ENCODE peak calls at places on chromosome X, in five cellular contexts. One of them, this sample, is unnamed.

GRCh38 chrX:68196939-68197791 is 236.1 kb downstream of the OPHN1 start:
- DNase-seq in HFF-Myc: no peak
- DNase-seq in mucosa of descending colon: no peak
- DNase-seq in fibroblast of the aortic adventitia: peak
- DNase-seq in endothelial cell: peak
- DNase-seq in this sample: no peak

GRCh38 chrX:13938053-13938765 is 91.5 kb downstream of the GEMIN8 start:
- DNase-seq in mucosa of descending colon: peak
- DNase-seq in HFF-Myc: no peak
- DNase-seq in endothelial cell: peak
- DNase-seq in fibroblast of the aortic adventitia: no peak
- DNase-seq in this sample: no peak

GRCh38 chrX:129525162-129525561 is 1.9 kb upstream of the SMARCA1 start:
- DNase-seq in HFF-Myc: no peak
- DNase-seq in mucosa of descending colon: no peak
- DNase-seq in endothelial cell: no peak
- DNase-seq in fibroblast of the aortic adventitia: no peak
- DNase-seq in this sample: no peak

GRCh38 chrX:69162466-69162865 is 2.8 kb downstream of the PJA1 start:
- DNase-seq in fibroblast of the aortic adventitia: no peak
- DNase-seq in mucosa of descending colon: no peak
- DNase-seq in endothelial cell: no peak
- DNase-seq in HFF-Myc: no peak
- DNase-seq in this sample: no peak

GRCh38 chrX:19627533-19627932 is 112.2 kb upstream of the MAP3K15 start:
- DNase-seq in endothelial cell: no peak
- DNase-seq in fibroblast of the aortic adventitia: peak
- DNase-seq in HFF-Myc: no peak
- DNase-seq in mucosa of descending colon: no peak
- DNase-seq in this sample: no peak

GRCh38 chrX:2391869-2392606 is 108.7 kb downstream of the DHRSX start:
- DNase-seq in endothelial cell: no peak
- DNase-seq in fibroblast of the aortic adventitia: peak
- DNase-seq in HFF-Myc: peak
- DNase-seq in mucosa of descending colon: no peak
- DNase-seq in this sample: no peak

GRCh38 chrX:141201962-141202361 is 25.0 kb upstream of the LDOC1 start:
- DNase-seq in HFF-Myc: no peak
- DNase-seq in fibroblast of the aortic adventitia: no peak
- DNase-seq in mucosa of descending colon: no peak
- DNase-seq in endothelial cell: no peak
- DNase-seq in this sample: no peak

GRCh38 chrX:663841-664240 is 33.2 kb downstream of the SHOX start:
- DNase-seq in mucosa of descending colon: no peak
- DNase-seq in HFF-Myc: no peak
- DNase-seq in fibroblast of the aortic adventitia: no peak
- DNase-seq in endothelial cell: no peak
- DNase-seq in this sample: no peak

GRCh38 chrX:23333842-23334535 is 660 bp upstream of the PTCHD1 start:
- DNase-seq in HFF-Myc: no peak
- DNase-seq in fibroblast of the aortic adventitia: no peak
- DNase-seq in mucosa of descending colon: no peak
- DNase-seq in endothelial cell: peak
- DNase-seq in this sample: no peak

GRCh38 chrX:68916891-68917290 is 88.1 kb downstream of the EFNB1 start:
- DNase-seq in HFF-Myc: no peak
- DNase-seq in mucosa of descending colon: no peak
- DNase-seq in endothelial cell: no peak
- DNase-seq in fibroblast of the aortic adventitia: no peak
- DNase-seq in this sample: no peak

GRCh38 chrX:65712005-65712861 is 44.8 kb downstream of the MSN start:
- DNase-seq in mucosa of descending colon: no peak
- DNase-seq in fibroblast of the aortic adventitia: no peak
- DNase-seq in endothelial cell: no peak
- DNase-seq in HFF-Myc: no peak
- DNase-seq in this sample: no peak

GRCh38 chrX:130055103-130055502 is 55.2 kb downstream of the ELF4 start:
- DNase-seq in endothelial cell: no peak
- DNase-seq in HFF-Myc: no peak
- DNase-seq in fibroblast of the aortic adventitia: peak
- DNase-seq in mucosa of descending colon: no peak
- DNase-seq in this sample: no peak

GRCh38 chrX:154056739-154057367 is 37.2 kb upstream of the IRAK1 start:
- DNase-seq in fibroblast of the aortic adventitia: no peak
- DNase-seq in mucosa of descending colon: no peak
- DNase-seq in endothelial cell: no peak
- DNase-seq in HFF-Myc: no peak
- DNase-seq in this sample: peak

GRCh38 chrX:10533686-10534365 is 86.6 kb downstream of the MID1 start:
- DNase-seq in endothelial cell: no peak
- DNase-seq in HFF-Myc: no peak
- DNase-seq in fibroblast of the aortic adventitia: no peak
- DNase-seq in mucosa of descending colon: no peak
- DNase-seq in this sample: no peak

GRCh38 chrX:69740317-69740716 is 124.4 kb downstream of the EDA start:
- DNase-seq in endothelial cell: no peak
- DNase-seq in mucosa of descending colon: no peak
- DNase-seq in fibroblast of the aortic adventitia: no peak
- DNase-seq in HFF-Myc: no peak
- DNase-seq in this sample: no peak

GRCh38 chrX:151870603-151871002 is 42.1 kb upstream of the MAGEA4 start:
- DNase-seq in HFF-Myc: peak
- DNase-seq in mucosa of descending colon: no peak
- DNase-seq in fibroblast of the aortic adventitia: peak
- DNase-seq in endothelial cell: no peak
- DNase-seq in this sample: no peak

GRCh38 chrX:41553688-41554087 is 106.5 kb downstream of the NYX start:
- DNase-seq in fibroblast of the aortic adventitia: peak
- DNase-seq in HFF-Myc: no peak
- DNase-seq in endothelial cell: no peak
- DNase-seq in mucosa of descending colon: no peak
- DNase-seq in this sample: no peak

GRCh38 chrX:144335402-144335801 is 451.5 kb downstream of the UBE2NL start:
- DNase-seq in endothelial cell: no peak
- DNase-seq in fibroblast of the aortic adventitia: no peak
- DNase-seq in mucosa of descending colon: no peak
- DNase-seq in HFF-Myc: no peak
- DNase-seq in this sample: no peak

GRCh38 chrX:130725519-130725918 is 177.5 kb downstream of the ENOX2 start:
- DNase-seq in endothelial cell: no peak
- DNase-seq in fibroblast of the aortic adventitia: peak
- DNase-seq in mucosa of descending colon: no peak
- DNase-seq in HFF-Myc: no peak
- DNase-seq in this sample: no peak

GRCh38 chrX:151754042-151754419 is 19.5 kb downstream of the CNGA2 start:
- DNase-seq in endothelial cell: no peak
- DNase-seq in HFF-Myc: no peak
- DNase-seq in mucosa of descending colon: no peak
- DNase-seq in fibroblast of the aortic adventitia: peak
- DNase-seq in this sample: no peak

GRCh38 chrX:104098151-104098808 is 14.0 kb upstream of the ZCCHC18 start:
- DNase-seq in mucosa of descending colon: no peak
- DNase-seq in fibroblast of the aortic adventitia: peak
- DNase-seq in endothelial cell: peak
- DNase-seq in HFF-Myc: peak
- DNase-seq in this sample: no peak

GRCh38 chrX:131316260-131316659 is 27.2 kb upstream of the IGSF1 start:
- DNase-seq in HFF-Myc: no peak
- DNase-seq in endothelial cell: no peak
- DNase-seq in mucosa of descending colon: no peak
- DNase-seq in fibroblast of the aortic adventitia: no peak
- DNase-seq in this sample: no peak

GRCh38 chrX:134544189-134544588 is 84.2 kb downstream of the HPRT1 start:
- DNase-seq in fibroblast of the aortic adventitia: no peak
- DNase-seq in HFF-Myc: no peak
- DNase-seq in mucosa of descending colon: no peak
- DNase-seq in endothelial cell: no peak
- DNase-seq in this sample: no peak

GRCh38 chrX:72351606-72352338 is 46.1 kb upstream of the CITED1 start:
- DNase-seq in mucosa of descending colon: no peak
- DNase-seq in HFF-Myc: peak
- DNase-seq in endothelial cell: no peak
- DNase-seq in fibroblast of the aortic adventitia: peak
- DNase-seq in this sample: no peak

GRCh38 chrX:314049-314448 is 4.5 kb downstream of the GTPBP6 start:
- DNase-seq in HFF-Myc: no peak
- DNase-seq in mucosa of descending colon: peak
- DNase-seq in fibroblast of the aortic adventitia: no peak
- DNase-seq in endothelial cell: no peak
- DNase-seq in this sample: peak

GRCh38 chrX:129793604-129794191 is 13.9 kb downstream of the SASH3 start:
- DNase-seq in fibroblast of the aortic adventitia: no peak
- DNase-seq in HFF-Myc: no peak
- DNase-seq in mucosa of descending colon: no peak
- DNase-seq in endothelial cell: no peak
- DNase-seq in this sample: no peak

GRCh38 chrX:68828740-68829593 is at the start of gene EFNB1:
- DNase-seq in endothelial cell: peak
- DNase-seq in fibroblast of the aortic adventitia: peak
- DNase-seq in mucosa of descending colon: peak
- DNase-seq in HFF-Myc: peak
- DNase-seq in this sample: peak

GRCh38 chrX:66163849-66164401 is at the start of gene HEPH:
- DNase-seq in mucosa of descending colon: no peak
- DNase-seq in HFF-Myc: peak
- DNase-seq in endothelial cell: peak
- DNase-seq in fibroblast of the aortic adventitia: peak
- DNase-seq in this sample: no peak

GRCh38 chrX:9940397-9940796 is 26.8 kb upstream of the CLDN34 start:
- DNase-seq in endothelial cell: no peak
- DNase-seq in fibroblast of the aortic adventitia: no peak
- DNase-seq in mucosa of descending colon: no peak
- DNase-seq in HFF-Myc: peak
- DNase-seq in this sample: no peak

DNA sequence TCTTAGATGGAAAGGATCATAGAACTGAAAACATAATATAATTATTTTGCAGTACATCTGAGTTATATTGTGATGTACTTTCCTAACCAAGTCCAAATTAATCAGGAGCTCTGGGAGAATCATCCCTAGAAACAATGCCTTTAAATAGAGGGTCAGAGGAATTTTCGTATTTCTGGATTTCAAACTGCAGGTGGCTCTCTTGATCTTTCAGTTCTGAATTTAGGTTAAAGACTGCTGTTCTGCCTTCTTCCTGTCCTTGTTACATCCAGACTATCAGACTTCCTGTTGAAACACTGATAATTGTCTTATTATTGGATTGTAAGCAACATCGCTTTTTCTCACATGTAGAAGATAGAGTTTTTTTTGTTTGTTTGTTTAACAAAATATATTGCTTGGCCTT is 142.7 kb downstream of the RPA4 start:
- DNase-seq in endothelial cell: peak
- DNase-seq in mucosa of descending colon: no peak
- DNase-seq in HFF-Myc: no peak
- DNase-seq in fibroblast of the aortic adventitia: peak
- DNase-seq in this sample: no peak
- TF ChIP-seq CTCF in endothelial cell: no peak
- TF ChIP-seq CTCF in mucosa of descending colon: no peak
- TF ChIP-seq CTCF in HFF-Myc: no peak
- TF ChIP-seq CTCF in fibroblast of the aortic adventitia: no peak
- TF ChIP-seq CTCF in this sample: no peak

DNA sequence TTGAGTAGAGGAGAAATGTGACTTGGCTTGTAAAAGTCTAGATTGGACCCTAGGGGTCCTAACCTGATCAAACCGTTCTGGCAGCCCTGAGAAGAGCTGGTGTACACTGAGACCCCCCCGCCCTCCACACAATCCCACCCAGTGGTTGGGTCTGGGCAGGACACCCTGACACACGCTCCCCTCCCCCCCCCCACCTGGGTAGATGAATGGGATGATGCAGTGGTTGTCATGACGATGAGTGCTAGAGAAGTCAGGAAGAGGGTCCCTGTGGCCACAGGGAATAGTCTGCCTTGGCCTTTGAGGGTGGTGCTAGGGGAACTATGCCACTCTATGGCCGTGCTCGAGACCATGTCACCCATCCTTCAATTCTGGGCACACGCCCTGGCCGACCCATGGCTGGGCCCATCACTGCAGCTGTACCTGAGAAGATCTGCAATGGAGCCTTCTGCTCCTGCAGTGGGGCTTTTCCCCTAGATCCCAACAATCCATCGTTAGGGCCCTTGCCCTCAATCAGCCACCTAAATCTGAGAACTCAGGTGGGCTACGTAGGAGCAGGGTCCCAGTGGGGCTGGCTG is 4.4 kb downstream of the CDK16 start:
- DNase-seq in mucosa of descending colon: no peak
- DNase-seq in HFF-Myc: no peak
- DNase-seq in endothelial cell: no peak
- DNase-seq in fibroblast of the aortic adventitia: no peak
- DNase-seq in this sample: no peak
- TF ChIP-seq CTCF in mucosa of descending colon: no peak
- TF ChIP-seq CTCF in HFF-Myc: no peak
- TF ChIP-seq CTCF in endothelial cell: no peak
- TF ChIP-seq CTCF in fibroblast of the aortic adventitia: no peak
- TF ChIP-seq CTCF in this sample: no peak

DNA sequence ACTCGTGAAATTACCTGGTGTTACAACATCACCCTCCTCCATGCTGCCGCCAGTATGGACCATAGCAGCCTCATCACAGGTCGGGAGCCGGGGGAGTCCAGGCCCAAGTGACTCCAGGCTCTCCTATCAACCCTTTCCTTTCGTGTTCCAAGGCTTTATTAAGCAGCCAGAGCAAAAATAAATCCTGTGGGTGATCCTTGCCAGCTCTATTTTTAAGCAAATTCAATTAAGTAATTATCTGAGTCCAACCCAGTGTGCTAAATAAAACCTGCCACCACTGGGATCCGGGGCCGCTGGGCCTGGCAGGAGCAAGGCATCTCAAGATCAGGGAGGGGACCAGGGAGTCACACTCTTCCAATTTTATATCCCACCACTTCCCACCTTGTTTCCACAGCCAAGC is 80.7 kb upstream of the PRPS1 start:
- DNase-seq in HFF-Myc: no peak
- DNase-seq in mucosa of descending colon: no peak
- DNase-seq in fibroblast of the aortic adventitia: no peak
- DNase-seq in endothelial cell: no peak
- DNase-seq in this sample: no peak
- TF ChIP-seq CTCF in HFF-Myc: no peak
- TF ChIP-seq CTCF in mucosa of descending colon: no peak
- TF ChIP-seq CTCF in fibroblast of the aortic adventitia: no peak
- TF ChIP-seq CTCF in endothelial cell: no peak
- TF ChIP-seq CTCF in this sample: no peak

GRCh38 chrX:107715331-107716044 is 60.1 kb downstream of the TSC22D3 start:
- DNase-seq in endothelial cell: no peak
- DNase-seq in HFF-Myc: no peak
- DNase-seq in mucosa of descending colon: no peak
- DNase-seq in fibroblast of the aortic adventitia: peak
- DNase-seq in this sample: no peak

GRCh38 chrX:107714196-107714811 is 61.3 kb downstream of the TSC22D3 start:
- DNase-seq in endothelial cell: no peak
- DNase-seq in fibroblast of the aortic adventitia: no peak
- DNase-seq in mucosa of descending colon: no peak
- DNase-seq in HFF-Myc: no peak
- DNase-seq in this sample: no peak

GRCh38 chrX:107716045-107716684 is 59.4 kb downstream of the TSC22D3 start:
- DNase-seq in mucosa of descending colon: peak
- DNase-seq in HFF-Myc: no peak
- DNase-seq in endothelial cell: peak
- DNase-seq in fibroblast of the aortic adventitia: peak
- DNase-seq in this sample: no peak

GRCh38 chrX:107718156-107718621 is 57.4 kb downstream of the TSC22D3 start:
- DNase-seq in HFF-Myc: peak
- DNase-seq in fibroblast of the aortic adventitia: peak
- DNase-seq in mucosa of descending colon: no peak
- DNase-seq in endothelial cell: peak
- DNase-seq in this sample: peak

GRCh38 chrX:107716816-107717700 is 58.5 kb downstream of the TSC22D3 start:
- DNase-seq in endothelial cell: peak
- DNase-seq in HFF-Myc: no peak
- DNase-seq in mucosa of descending colon: peak
- DNase-seq in fibroblast of the aortic adventitia: peak
- DNase-seq in this sample: peak
- TF ChIP-seq CTCF in endothelial cell: no peak
- TF ChIP-seq CTCF in HFF-Myc: no peak
- TF ChIP-seq CTCF in mucosa of descending colon: no peak
- TF ChIP-seq CTCF in fibroblast of the aortic adventitia: no peak
- TF ChIP-seq CTCF in this sample: no peak

This sample was measured in CD14-positive monocyte.